ENCODE peak calls at places on chromosomes 12 and 14, in five cellular contexts. Z, E, B, W and A are unnamed samples.

GRCh38 chr12:132268674-132269073 is 60.7 kb downstream of the GALNT9 start:
- DNase-seq in E (no peak), Z (no peak), W (no peak), B (no peak), A (no peak)

GRCh38 chr12:96225994-96226399 is 31.8 kb downstream of the ELK3 start:
- DNase-seq in B (no peak), Z (no peak), W (no peak), E (no peak), A (no peak)

GRCh38 chr14:61321385-61322010 is at the start of gene PRKCH:
- DNase-seq in B (peak; percentile 12), W (peak; percentile 73), E (peak; percentile 47), Z (peak; percentile 28), A (peak; percentile 14)

GRCh38 chr12:104055686-104056388 is 5.8 kb upstream of the GLT8D2 start:
- DNase-seq in B (peak; percentile 42), Z (no peak), E (peak; percentile 24), W (peak; percentile 79), A (peak; percentile 52)

GRCh38 chr14:105878125-105878524 is 351.7 kb downstream of the TMEM121 start:
- DNase-seq in W (peak; percentile 5), Z (no peak), B (no peak), E (no peak), A (no peak)

GRCh38 chr12:116882742-116883141 is 1.5 kb upstream of the HRK start:
- DNase-seq in E (peak; percentile 62), W (no peak), Z (no peak), B (peak; percentile 52), A (peak; percentile 40)

GRCh38 chr12:89882051-89882450 is 173.4 kb upstream of the ATP2B1 start:
- DNase-seq in B (peak; percentile 53), Z (no peak), W (no peak), E (peak; percentile 44), A (peak; percentile 95)

GRCh38 chr12:48980953-48981756 is 3.0 kb downstream of the WNT1 start:
- DNase-seq in E (no peak), Z (no peak), B (no peak), W (no peak), A (no peak)

GRCh38 chr12:25264015-25264582 is 13.4 kb upstream of the KRAS start:
- DNase-seq in Z (no peak), E (no peak), B (no peak), W (no peak), A (no peak)

GRCh38 chr12:62900686-62901272 is 34.2 kb downstream of the PPM1H start:
- DNase-seq in Z (no peak), W (no peak), E (no peak), B (no peak), A (no peak)

GRCh38 chr14:69610859-69611263 is 535 bp upstream of the SUSD6 start:
- DNase-seq in B (peak; percentile 45), E (peak; percentile 52), W (no peak), Z (no peak), A (no peak)

GRCh38 chr14:81831128-81831815 is 297.6 kb upstream of the SEL1L start:
- DNase-seq in B (peak; percentile 5), W (peak; percentile 59), E (no peak), Z (no peak), A (no peak)

GRCh38 chr12:96773031-96773430 is 134.0 kb upstream of the NEDD1 start:
- DNase-seq in E (no peak), Z (no peak), W (no peak), B (no peak), A (no peak)

GRCh38 chr12:59196989-59197388 is 276.7 kb upstream of the LRIG3 start:
- DNase-seq in B (no peak), E (no peak), W (no peak), Z (no peak), A (no peak)

GRCh38 chr12:56593909-56594621 is 36.1 kb downstream of the BAZ2A start:
- DNase-seq in E (peak; percentile 88), B (peak; percentile 73), Z (peak; percentile 59), W (no peak), A (peak; percentile 78)

GRCh38 chr12:44674866-44675265 is 201.2 kb downstream of the NELL2 start:
- DNase-seq in E (no peak), Z (no peak), B (no peak), W (no peak), A (no peak)

GRCh38 chr12:10405294-10405693 is 4.3 kb downstream of the KLRC4 start:
- DNase-seq in E (no peak), B (no peak), W (no peak), Z (no peak), A (no peak)

GRCh38 chr14:96516351-96516750 is 14.2 kb downstream of the PAPOLA start:
- DNase-seq in B (no peak), Z (no peak), E (no peak), W (no peak), A (no peak)

GRCh38 chr14:74501135-74501614 is 7.6 kb downstream of the ISCA2 start:
- DNase-seq in W (peak; percentile 62), Z (peak; percentile 59), E (peak; percentile 90), B (peak; percentile 84), A (peak; percentile 71)

GRCh38 chr12:127629066-127629820 is 637.7 kb upstream of the TMEM132C start:
- DNase-seq in E (no peak), W (no peak), Z (no peak), B (peak; percentile 49), A (no peak)

GRCh38 chr12:42762395-42762925 is 172.9 kb upstream of the PRICKLE1 start:
- DNase-seq in W (no peak), Z (no peak), E (no peak), B (no peak), A (no peak)

GRCh38 chr12:53077030-53077429 is 2.2 kb downstream of the SPRYD3 start:
- DNase-seq in E (no peak), Z (no peak), W (no peak), B (no peak), A (no peak)

GRCh38 chr14:88986146-88986841 is 161.8 kb downstream of the TTC8 start:
- DNase-seq in Z (no peak), E (peak; percentile 91), W (peak; percentile 18), B (peak; percentile 92), A (peak; percentile 82)

GRCh38 chr12:132270969-132271754 is 58.2 kb downstream of the GALNT9 start:
- DNase-seq in W (no peak), B (no peak), E (no peak), Z (no peak), A (no peak)

GRCh38 chr14:100872241-100872640 is 31.3 kb downstream of the RTL1 start:
- DNase-seq in W (no peak), B (peak; percentile 60), Z (no peak), E (peak; percentile 17), A (no peak)

GRCh38 chr12:1720494-1720893 is 29.6 kb downstream of the ADIPOR2 start:
- DNase-seq in E (no peak), Z (no peak), W (no peak), B (no peak), A (no peak)

GRCh38 chr14:49479432-49479831 is 106.7 kb downstream of the RPS29 start:
- DNase-seq in W (no peak), B (peak; percentile 50), E (no peak), Z (no peak), A (no peak)

GRCh38 chr12:26721800-26722199 is 111.2 kb downstream of the ITPR2 start:
- DNase-seq in B (no peak), W (no peak), E (no peak), Z (no peak), A (no peak)

GRCh38 chr14:91350813-91351507 is 66.7 kb downstream of the CCDC88C start:
- DNase-seq in B (peak; percentile 4), E (no peak), W (no peak), Z (no peak), A (no peak)

DNA sequence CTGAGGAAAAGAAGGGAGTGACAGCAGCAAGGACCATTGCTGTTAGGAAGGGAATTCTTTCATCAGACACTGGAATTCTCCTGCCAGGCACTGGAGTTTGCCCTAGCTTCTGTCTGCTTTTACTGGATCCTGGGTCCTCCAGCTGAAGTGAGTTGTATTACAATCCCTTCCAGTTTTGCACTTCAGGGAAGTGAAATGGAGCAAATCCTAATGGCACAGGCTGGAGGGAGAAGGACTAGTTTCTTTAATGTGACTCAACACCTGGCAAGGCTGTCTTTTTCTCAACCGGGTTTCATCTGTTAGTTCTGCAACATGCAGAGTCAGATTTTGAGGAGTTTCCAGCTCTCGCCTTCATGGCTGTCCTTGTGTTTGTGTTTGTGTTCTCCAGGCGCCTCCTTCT is 45.8 kb downstream of the ETV6 start:
- DNase-seq in W (no peak), B (peak; percentile 81), E (no peak), Z (no peak), A (no peak)
- TF ChIP-seq CTCF in W (no peak), B (no peak), E (no peak), Z (no peak), A (no peak)

GRCh38 chr14:55245657-55246268 is 25.5 kb upstream of the FBXO34 start:
- DNase-seq in W (no peak), Z (no peak), E (peak; percentile 70), B (peak; percentile 39), A (peak; percentile 48)
- TF ChIP-seq CTCF in W (peak; percentile 71), Z (peak; percentile 67), E (peak; percentile 83), B (peak; percentile 83), A (peak; percentile 79)

GRCh38 chr14:93115069-93115919 is 431 bp downstream of the ITPK1 start:
- DNase-seq in B (peak; percentile 72), Z (peak; percentile 71), W (peak; percentile 91), E (peak; percentile 79), A (peak; percentile 80)
- TF ChIP-seq CTCF in B (no peak), Z (no peak), W (no peak), E (no peak), A (no peak)

DNA sequence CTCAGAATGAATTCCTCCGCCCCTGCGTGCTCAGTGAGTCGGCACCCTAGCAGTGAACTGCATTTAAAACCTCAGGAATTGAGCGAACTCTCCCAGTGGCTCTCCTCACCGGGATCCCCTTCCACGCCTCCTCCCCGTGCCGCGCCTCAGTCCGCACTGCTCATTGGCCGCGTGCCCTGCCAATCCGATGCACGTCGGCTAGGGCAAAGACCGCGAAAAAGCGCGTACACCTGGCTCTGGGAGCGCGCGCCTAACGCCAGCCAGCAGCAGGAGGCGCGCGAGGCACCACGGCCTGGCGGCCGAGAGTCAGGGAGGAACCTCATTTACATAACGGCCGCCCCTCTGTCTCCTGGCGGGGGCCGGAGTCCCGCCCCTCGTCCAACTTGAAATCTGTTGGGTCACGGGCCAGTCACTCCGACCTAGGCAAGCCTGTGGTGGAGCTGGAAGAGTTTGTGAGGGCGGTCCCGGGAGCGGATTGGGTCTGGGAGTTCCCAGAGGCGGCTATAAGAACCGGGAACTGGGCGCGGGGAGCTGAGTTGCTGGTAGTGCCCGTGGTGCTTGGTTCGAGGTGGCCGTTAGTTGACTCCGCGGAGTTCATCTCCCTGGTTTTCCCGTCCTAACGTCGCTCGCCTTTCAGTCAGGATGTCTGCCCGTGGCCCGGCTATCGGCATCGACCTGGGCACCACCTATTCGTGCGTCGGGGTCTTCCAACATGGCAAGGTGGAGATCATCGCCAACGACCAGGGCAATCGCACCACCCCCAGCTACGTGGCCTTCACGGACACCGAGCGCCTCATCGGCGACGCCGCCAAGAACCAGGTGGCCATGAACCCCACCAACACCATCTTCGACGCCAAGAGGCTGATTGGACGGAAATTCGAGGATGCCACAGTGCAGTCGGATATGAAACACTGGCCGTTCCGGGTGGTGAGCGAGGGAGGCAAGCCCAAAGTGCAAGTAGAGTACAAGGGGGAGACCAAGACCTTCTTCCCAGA is at the start of gene HSPA2:
- DNase-seq in W (peak; percentile 99), Z (peak; percentile 93), B (peak; percentile 98), E (peak; percentile 100), A (peak; percentile 100)
- TF ChIP-seq CTCF in W (peak; percentile 88), Z (peak; percentile 71), B (peak; percentile 61), E (peak; percentile 83), A (peak; percentile 84)